ENCODE peak calls at places on chromosomes 1 and 21, in four cellular contexts. H is erythroblast, E is uterus, A is vagina. D is an unnamed sample.

GRCh38 chr1:66984491-66984890 is 59.7 kb downstream of the MIER1 start:
- DNase-seq in H (no peak), E (no peak), A (no peak), D (no peak)

GRCh38 chr21:37863842-37864241 is 52.4 kb downstream of the KCNJ6 start:
- DNase-seq in H (no peak), E (no peak), A (peak), D (no peak)

GRCh38 chr1:150258275-150258666 is 697 bp downstream of the CA14 start:
- DNase-seq in H (no peak), E (no peak), A (no peak), D (no peak)

GRCh38 chr1:32701421-32701911 is 1.1 kb downstream of the SYNC start:
- DNase-seq in H (no peak), E (no peak), A (no peak), D (peak)

GRCh38 chr1:89179343-89179742 is 3.5 kb upstream of the GBP7 start:
- DNase-seq in H (no peak), E (no peak), A (no peak), D (no peak)

GRCh38 chr1:10553124-10553523 is 78.4 kb downstream of the PEX14 start:
- DNase-seq in H (no peak), E (no peak), A (no peak), D (no peak)

GRCh38 chr1:15966956-15967344 is 9.0 kb downstream of the ZBTB17 start:
- DNase-seq in H (no peak), E (no peak), A (no peak), D (no peak)

GRCh38 chr1:221766210-221766609 is 24.3 kb upstream of the DUSP10 start:
- DNase-seq in H (no peak), E (no peak), A (no peak), D (no peak)

GRCh38 chr1:67647036-67647798 is 37.8 kb upstream of the GADD45A start:
- DNase-seq in H (no peak), E (no peak), A (no peak), D (no peak)

GRCh38 chr1:96559707-96560588 is 161.6 kb upstream of the PTBP2 start:
- DNase-seq in H (no peak), E (peak), A (no peak), D (no peak)

GRCh38 chr1:93679546-93679945 is 2.1 kb downstream of the BCAR3 start:
- DNase-seq in H (no peak), E (no peak), A (no peak), D (no peak)

DNA sequence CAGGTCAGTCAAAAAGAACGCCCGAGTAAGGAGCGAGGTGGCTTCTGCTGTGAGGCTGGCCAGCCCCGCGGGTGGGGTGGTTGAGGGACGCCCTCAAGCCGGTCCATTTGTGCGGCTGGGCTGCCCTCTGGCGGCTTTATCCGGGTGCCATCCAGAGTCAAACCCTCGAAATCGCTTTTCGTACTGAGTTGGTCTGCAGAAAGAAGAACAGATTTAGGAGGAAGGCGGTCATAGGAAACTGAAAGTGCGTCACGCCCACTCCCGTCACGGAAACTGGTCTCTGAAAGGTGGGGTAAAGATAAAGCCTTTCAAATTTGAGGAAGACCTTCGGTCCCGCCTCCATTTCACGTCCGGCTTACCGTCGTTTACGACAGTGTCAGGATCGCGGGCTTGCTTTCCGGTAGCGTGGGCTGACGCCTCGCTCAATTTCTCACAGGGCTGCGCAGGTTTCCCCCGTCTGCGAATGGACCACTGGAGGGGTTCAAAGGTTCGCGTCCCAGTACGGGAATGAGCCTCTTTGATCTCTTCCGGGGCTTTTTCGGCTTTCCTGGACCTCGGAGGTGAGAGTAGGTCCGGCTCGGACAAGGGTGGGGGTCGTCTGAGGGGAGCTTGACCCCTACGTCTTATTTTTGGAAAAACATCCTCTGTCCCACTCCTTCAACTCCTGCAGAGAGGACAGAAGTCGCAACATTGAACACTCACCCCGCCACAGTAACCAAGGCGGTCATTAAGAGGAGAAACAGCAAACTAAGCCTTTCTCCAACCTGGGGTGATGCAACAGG is at the start of gene HAX1:
- DNase-seq in H (peak), E (peak), A (peak), D (peak)
- TF ChIP-seq POLR2A in H (peak), E (peak), A (no peak), D (peak)

GRCh38 chr1:175563556-175563955 is 179.8 kb downstream of the TNR start:
- DNase-seq in H (no peak), E (no peak), A (no peak), D (no peak)

GRCh38 chr1:175569117-175569743 is 174.2 kb downstream of the TNR start:
- DNase-seq in H (no peak), E (no peak), A (no peak), D (no peak)

GRCh38 chr1:175564119-175564518 is 179.3 kb downstream of the TNR start:
- DNase-seq in H (no peak), E (no peak), A (no peak), D (no peak)

GRCh38 chr1:175564723-175565122 is 178.7 kb downstream of the TNR start:
- DNase-seq in H (no peak), E (no peak), A (no peak), D (no peak)
- TF ChIP-seq POLR2A in H (no peak), E (no peak), A (no peak), D (no peak)

GRCh38 chr1:113812661-113813135 is 422 bp upstream of the RSBN1 start:
- DNase-seq in H (no peak), E (peak), A (no peak), D (peak)
- TF ChIP-seq POLR2A in H (no peak), E (no peak), A (no peak), D (peak)

GRCh38 chr1:151512326-151512725 is 1.1 kb downstream of the CGN start:
- DNase-seq in H (no peak), E (no peak), A (no peak), D (no peak)

GRCh38 chr1:151511636-151512215 is 539 bp downstream of the CGN start:
- DNase-seq in H (peak), E (no peak), A (no peak), D (no peak)

GRCh38 chr1:151513626-151514101 is 2.5 kb downstream of the CGN start:
- DNase-seq in H (no peak), E (no peak), A (no peak), D (no peak)

GRCh38 chr1:151514366-151514765 is 3.2 kb downstream of the CGN start:
- DNase-seq in H (no peak), E (no peak), A (no peak), D (no peak)

GRCh38 chr1:151512801-151513625 is 1.8 kb downstream of the CGN start:
- DNase-seq in H (no peak), E (no peak), A (no peak), D (no peak)
- TF ChIP-seq POLR2A in H (no peak), E (no peak), A (no peak), D (no peak)

GRCh38 chr1:186513526-186513925 is 52.6 kb upstream of the PDC start:
- DNase-seq in H (no peak), E (no peak), A (no peak), D (no peak)

GRCh38 chr1:186518822-186519381 is 58.0 kb upstream of the PDC start:
- DNase-seq in H (no peak), E (no peak), A (no peak), D (no peak)

GRCh38 chr1:186514367-186514766 is 53.5 kb upstream of the PDC start:
- DNase-seq in H (no peak), E (no peak), A (no peak), D (no peak)

GRCh38 chr1:186519981-186520380 is 59.1 kb upstream of the PDC start:
- DNase-seq in H (no peak), E (no peak), A (no peak), D (no peak)

GRCh38 chr1:186518395-186518794 is 57.5 kb upstream of the PDC start:
- DNase-seq in H (no peak), E (no peak), A (no peak), D (no peak)
- TF ChIP-seq POLR2A in H (no peak), E (no peak), A (no peak), D (no peak)

GRCh38 chr1:201481761-201482493 is 12.9 kb upstream of the PHLDA3 start:
- DNase-seq in H (peak), E (peak), A (no peak), D (peak)
- TF ChIP-seq POLR2A in H (no peak), E (peak), A (no peak), D (peak)

D was measured in ovary.